ENCODE peak calls at places on chromosome 16, in six cellular contexts. I, R, G, K, C and O are unnamed samples.

GRCh38 chr16:9713151-9713550 is 469.1 kb downstream of the GRIN2A start:
- DNase-seq in I (no peak), R (no peak), G (no peak), K (no peak), C (peak), O (no peak)

GRCh38 chr16:29760567-29761279 is 14.9 kb upstream of the C16orf54 start:
- DNase-seq in I (no peak), R (no peak), G (no peak), K (no peak), C (no peak), O (no peak)

GRCh38 chr16:73713817-73714495 is 582.7 kb upstream of the PSMD7 start:
- DNase-seq in I (peak), R (no peak), G (no peak), K (no peak), C (peak), O (no peak)

GRCh38 chr16:397135-397661 is at the start of gene NME4:
- DNase-seq in I (peak), R (no peak), G (peak), K (peak), C (no peak), O (peak)

GRCh38 chr16:81583893-81584705 is 139.5 kb downstream of the CMIP start:
- DNase-seq in I (no peak), R (no peak), G (no peak), K (no peak), C (no peak), O (no peak)

GRCh38 chr16:56628486-56629035 is 3.0 kb downstream of the MT1E start:
- DNase-seq in I (no peak), R (no peak), G (no peak), K (no peak), C (no peak), O (no peak)

GRCh38 chr16:8552487-8553221 is 37.7 kb downstream of the TMEM114 start:
- DNase-seq in I (no peak), R (no peak), G (no peak), K (no peak), C (no peak), O (no peak)

GRCh38 chr16:23755484-23755809 is 621 bp downstream of the CHP2 start:
- DNase-seq in I (no peak), R (no peak), G (no peak), K (no peak), C (no peak), O (no peak)

GRCh38 chr16:66913081-66913480 is 5.6 kb downstream of the CDH16 start:
- DNase-seq in I (no peak), R (no peak), G (no peak), K (no peak), C (no peak), O (no peak)

GRCh38 chr16:75948441-75948840 is 222.2 kb upstream of the CPHXL start:
- DNase-seq in I (no peak), R (no peak), G (no peak), K (no peak), C (no peak), O (no peak)

GRCh38 chr16:19118938-19119431 is 5.2 kb downstream of the ITPRIPL2 start:
- DNase-seq in I (peak), R (no peak), G (peak), K (no peak), C (no peak), O (peak)

GRCh38 chr16:75109732-75110243 is 6.8 kb downstream of the LDHD start:
- DNase-seq in I (no peak), R (no peak), G (no peak), K (no peak), C (peak), O (no peak)

GRCh38 chr16:89360760-89361435 is 129.5 kb downstream of the ANKRD11 start:
- DNase-seq in I (no peak), R (peak), G (peak), K (no peak), C (no peak), O (no peak)

GRCh38 chr16:528111-529011 is 849 bp downstream of the CAPN15 start:
- DNase-seq in I (peak), R (no peak), G (no peak), K (peak), C (no peak), O (no peak)

GRCh38 chr16:4674926-4675530 is 18.3 kb upstream of the NUDT16L1 start:
- DNase-seq in I (no peak), R (no peak), G (no peak), K (no peak), C (no peak), O (no peak)

GRCh38 chr16:51401673-51402072 is 250.6 kb upstream of the SALL1 start:
- DNase-seq in I (no peak), R (no peak), G (no peak), K (no peak), C (no peak), O (no peak)

GRCh38 chr16:53944026-53944425 is 240.1 kb downstream of the FTO start:
- DNase-seq in I (no peak), R (no peak), G (no peak), K (no peak), C (no peak), O (no peak)

GRCh38 chr16:6643083-6643686 is 689.5 kb upstream of the RBFOX1 start:
- DNase-seq in I (peak), R (peak), G (no peak), K (peak), C (peak), O (no peak)

GRCh38 chr16:20740007-20740883 is 1.4 kb downstream of the THUMPD1 start:
- DNase-seq in I (peak), R (no peak), G (no peak), K (no peak), C (no peak), O (peak)

GRCh38 chr16:18041864-18042834 is 294.4 kb downstream of the NPIPA8 start:
- DNase-seq in I (no peak), R (no peak), G (no peak), K (peak), C (no peak), O (no peak)

GRCh38 chr16:70651524-70651923 is 5.2 kb downstream of the IL34 start:
- DNase-seq in I (peak), R (no peak), G (no peak), K (no peak), C (no peak), O (no peak)

GRCh38 chr16:15973460-15973859 is 24.0 kb downstream of the ABCC1 start:
- DNase-seq in I (peak), R (no peak), G (no peak), K (no peak), C (no peak), O (no peak)

GRCh38 chr16:52557236-52557635 is 10.3 kb upstream of the TOX3 start:
- DNase-seq in I (no peak), R (no peak), G (no peak), K (no peak), C (no peak), O (no peak)

GRCh38 chr16:84482951-84483881 is 21.2 kb downstream of the MEAK7 start:
- DNase-seq in I (no peak), R (no peak), G (no peak), K (no peak), C (no peak), O (no peak)

GRCh38 chr16:67055712-67056487 is 27.0 kb downstream of the CBFB start:
- DNase-seq in I (peak), R (no peak), G (no peak), K (no peak), C (no peak), O (peak)

GRCh38 chr16:69073181-69073669 is 32.2 kb upstream of the HAS3 start:
- DNase-seq in I (peak), R (no peak), G (no peak), K (no peak), C (no peak), O (peak)

GRCh38 chr16:1261131-1261917 is 5.5 kb downstream of the TPSD1 start:
- DNase-seq in I (no peak), R (no peak), G (no peak), K (peak), C (no peak), O (no peak)

GRCh38 chr16:54697677-54698076 is 233.0 kb upstream of the IRX5 start:
- DNase-seq in I (no peak), R (no peak), G (no peak), K (no peak), C (no peak), O (no peak)

GRCh38 chr16:4021070-4021779 is 95.0 kb downstream of the ADCY9 start:
- DNase-seq in I (no peak), R (no peak), G (no peak), K (peak), C (no peak), O (no peak)

GRCh38 chr16:84156342-84156784 is 11.3 kb downstream of the DNAAF1 start:
- DNase-seq in I (no peak), R (no peak), G (no peak), K (no peak), C (peak), O (no peak)

GRCh38 chr16:22008215-22009142 is 568 bp downstream of the MOSMO start:
- DNase-seq in I (peak), R (no peak), G (no peak), K (peak), C (peak), O (no peak)

GRCh38 chr16:28985206-28985605 is 354 bp downstream of the LAT start:
- DNase-seq in I (no peak), R (no peak), G (no peak), K (no peak), C (no peak), O (no peak)